ENCODE peak calls at places on chromosomes 4 and X, in six cellular contexts. One of them, this sample, is unnamed.
A peak's percentile ranks its signal among the peaks of the same experiment; 100 is the strongest.

GRCh38 chr4:158667651-158668198 is 4.0 kb downstream of the C4orf46 start:
- DNase-seq in psoas muscle: no peak
- DNase-seq in WTC11: peak; percentile 33
- DNase-seq in CD8-positive, alpha-beta T cell: no peak
- DNase-seq in BE2C: peak; percentile 55
- DNase-seq in brain microvascular endothelial cell: peak; percentile 16
- DNase-seq in this sample: peak; percentile 14

GRCh38 chrX:118109065-118109464 is 7.5 kb downstream of the KLHL13 start:
- DNase-seq in WTC11: no peak
- DNase-seq in CD8-positive, alpha-beta T cell: no peak
- DNase-seq in brain microvascular endothelial cell: no peak
- DNase-seq in psoas muscle: no peak
- DNase-seq in BE2C: no peak
- DNase-seq in this sample: no peak

GRCh38 chrX:40068048-40068447 is 29.7 kb downstream of the BCOR start:
- DNase-seq in WTC11: no peak
- DNase-seq in BE2C: no peak
- DNase-seq in CD8-positive, alpha-beta T cell: no peak
- DNase-seq in brain microvascular endothelial cell: no peak
- DNase-seq in psoas muscle: no peak
- DNase-seq in this sample: no peak

GRCh38 chr4:121408-122084 is 2.8 kb upstream of the ZNF718 start:
- DNase-seq in WTC11: no peak
- DNase-seq in brain microvascular endothelial cell: no peak
- DNase-seq in CD8-positive, alpha-beta T cell: no peak
- DNase-seq in BE2C: no peak
- DNase-seq in psoas muscle: no peak
- DNase-seq in this sample: no peak

GRCh38 chr4:108917255-108917654 is 154.4 kb upstream of the ETNPPL start:
- DNase-seq in brain microvascular endothelial cell: no peak
- DNase-seq in psoas muscle: no peak
- DNase-seq in BE2C: no peak
- DNase-seq in CD8-positive, alpha-beta T cell: no peak
- DNase-seq in WTC11: no peak
- DNase-seq in this sample: no peak

GRCh38 chr4:57199267-57199666 is 89.1 kb upstream of the IGFBP7 start:
- DNase-seq in brain microvascular endothelial cell: no peak
- DNase-seq in WTC11: no peak
- DNase-seq in CD8-positive, alpha-beta T cell: no peak
- DNase-seq in BE2C: no peak
- DNase-seq in psoas muscle: no peak
- DNase-seq in this sample: no peak

GRCh38 chr4:90137545-90137944 is 10.4 kb downstream of the CCSER1 start:
- DNase-seq in BE2C: no peak
- DNase-seq in brain microvascular endothelial cell: no peak
- DNase-seq in CD8-positive, alpha-beta T cell: no peak
- DNase-seq in WTC11: no peak
- DNase-seq in psoas muscle: no peak
- DNase-seq in this sample: peak; percentile 24

GRCh38 chr4:177131736-177132135 is 177.9 kb upstream of the NEIL3 start:
- DNase-seq in brain microvascular endothelial cell: no peak
- DNase-seq in WTC11: no peak
- DNase-seq in BE2C: no peak
- DNase-seq in CD8-positive, alpha-beta T cell: no peak
- DNase-seq in psoas muscle: no peak
- DNase-seq in this sample: no peak

GRCh38 chrX:109373468-109373867 is 108.4 kb downstream of the GUCY2F start:
- DNase-seq in BE2C: no peak
- DNase-seq in WTC11: no peak
- DNase-seq in CD8-positive, alpha-beta T cell: no peak
- DNase-seq in psoas muscle: no peak
- DNase-seq in brain microvascular endothelial cell: no peak
- DNase-seq in this sample: no peak

GRCh38 chr4:145797278-145797677 is 117.3 kb downstream of the C4orf51 start:
- DNase-seq in WTC11: no peak
- DNase-seq in CD8-positive, alpha-beta T cell: no peak
- DNase-seq in psoas muscle: no peak
- DNase-seq in brain microvascular endothelial cell: no peak
- DNase-seq in BE2C: no peak
- DNase-seq in this sample: no peak

GRCh38 chr4:991451-992296 is 1.5 kb downstream of the SLC26A1 start:
- DNase-seq in CD8-positive, alpha-beta T cell: no peak
- DNase-seq in WTC11: no peak
- DNase-seq in BE2C: no peak
- DNase-seq in brain microvascular endothelial cell: no peak
- DNase-seq in psoas muscle: no peak
- DNase-seq in this sample: peak; percentile 1

GRCh38 chr4:7430368-7430964 is 4.3 kb downstream of the PSAPL1 start:
- DNase-seq in BE2C: no peak
- DNase-seq in psoas muscle: peak; percentile 31
- DNase-seq in WTC11: peak; percentile 63
- DNase-seq in CD8-positive, alpha-beta T cell: no peak
- DNase-seq in brain microvascular endothelial cell: no peak
- DNase-seq in this sample: no peak

GRCh38 chr4:8090312-8090711 is 68.3 kb downstream of the ABLIM2 start:
- DNase-seq in BE2C: no peak
- DNase-seq in WTC11: no peak
- DNase-seq in psoas muscle: peak; percentile 44
- DNase-seq in brain microvascular endothelial cell: peak; percentile 19
- DNase-seq in CD8-positive, alpha-beta T cell: no peak
- DNase-seq in this sample: no peak

GRCh38 chr4:166274136-166274761 is 401.2 kb downstream of the TLL1 start:
- DNase-seq in BE2C: no peak
- DNase-seq in WTC11: no peak
- DNase-seq in brain microvascular endothelial cell: no peak
- DNase-seq in CD8-positive, alpha-beta T cell: no peak
- DNase-seq in psoas muscle: no peak
- DNase-seq in this sample: no peak

GRCh38 chrX:134715930-134716619 is 57.8 kb upstream of the PLAC1 start:
- DNase-seq in WTC11: no peak
- DNase-seq in brain microvascular endothelial cell: no peak
- DNase-seq in psoas muscle: no peak
- DNase-seq in BE2C: no peak
- DNase-seq in CD8-positive, alpha-beta T cell: no peak
- DNase-seq in this sample: peak; percentile 44

GRCh38 chrX:40209951-40210617 is 112.3 kb upstream of the BCOR start:
- DNase-seq in WTC11: no peak
- DNase-seq in CD8-positive, alpha-beta T cell: no peak
- DNase-seq in BE2C: no peak
- DNase-seq in brain microvascular endothelial cell: no peak
- DNase-seq in psoas muscle: no peak
- DNase-seq in this sample: no peak

GRCh38 chrX:134186362-134187121 is 50.4 kb upstream of the CCDC160 start:
- DNase-seq in WTC11: no peak
- DNase-seq in brain microvascular endothelial cell: no peak
- DNase-seq in BE2C: no peak
- DNase-seq in psoas muscle: no peak
- DNase-seq in CD8-positive, alpha-beta T cell: no peak
- DNase-seq in this sample: no peak

GRCh38 chr4:5751073-5751917 is 40.3 kb downstream of the EVC start:
- DNase-seq in brain microvascular endothelial cell: peak; percentile 84
- DNase-seq in WTC11: no peak
- DNase-seq in BE2C: no peak
- DNase-seq in psoas muscle: no peak
- DNase-seq in CD8-positive, alpha-beta T cell: no peak
- DNase-seq in this sample: no peak

GRCh38 chr4:22348410-22348809 is 167.5 kb downstream of the ADGRA3 start:
- DNase-seq in BE2C: no peak
- DNase-seq in brain microvascular endothelial cell: no peak
- DNase-seq in psoas muscle: no peak
- DNase-seq in WTC11: no peak
- DNase-seq in CD8-positive, alpha-beta T cell: no peak
- DNase-seq in this sample: no peak

GRCh38 chrX:40080896-40081678 is 16.7 kb downstream of the BCOR start:
- DNase-seq in psoas muscle: no peak
- DNase-seq in CD8-positive, alpha-beta T cell: no peak
- DNase-seq in WTC11: no peak
- DNase-seq in brain microvascular endothelial cell: no peak
- DNase-seq in BE2C: no peak
- DNase-seq in this sample: no peak

GRCh38 chr4:42302348-42302747 is 94.9 kb upstream of the SHISA3 start:
- DNase-seq in psoas muscle: no peak
- DNase-seq in CD8-positive, alpha-beta T cell: no peak
- DNase-seq in BE2C: peak; percentile 79
- DNase-seq in WTC11: peak; percentile 71
- DNase-seq in brain microvascular endothelial cell: peak; percentile 6
- DNase-seq in this sample: peak; percentile 33

GRCh38 chr4:15681372-15682339 is at the start of gene FAM200B:
- DNase-seq in psoas muscle: peak; percentile 99
- DNase-seq in WTC11: peak; percentile 100
- DNase-seq in CD8-positive, alpha-beta T cell: peak; percentile 93
- DNase-seq in brain microvascular endothelial cell: peak; percentile 98
- DNase-seq in BE2C: peak; percentile 100
- DNase-seq in this sample: peak; percentile 100
- TF ChIP-seq CTCF in psoas muscle: no peak
- TF ChIP-seq CTCF in WTC11: no peak
- TF ChIP-seq CTCF in CD8-positive, alpha-beta T cell: no peak
- TF ChIP-seq CTCF in brain microvascular endothelial cell: peak; percentile 26
- TF ChIP-seq CTCF in BE2C: no peak
- TF ChIP-seq CTCF in this sample: no peak

DNA sequence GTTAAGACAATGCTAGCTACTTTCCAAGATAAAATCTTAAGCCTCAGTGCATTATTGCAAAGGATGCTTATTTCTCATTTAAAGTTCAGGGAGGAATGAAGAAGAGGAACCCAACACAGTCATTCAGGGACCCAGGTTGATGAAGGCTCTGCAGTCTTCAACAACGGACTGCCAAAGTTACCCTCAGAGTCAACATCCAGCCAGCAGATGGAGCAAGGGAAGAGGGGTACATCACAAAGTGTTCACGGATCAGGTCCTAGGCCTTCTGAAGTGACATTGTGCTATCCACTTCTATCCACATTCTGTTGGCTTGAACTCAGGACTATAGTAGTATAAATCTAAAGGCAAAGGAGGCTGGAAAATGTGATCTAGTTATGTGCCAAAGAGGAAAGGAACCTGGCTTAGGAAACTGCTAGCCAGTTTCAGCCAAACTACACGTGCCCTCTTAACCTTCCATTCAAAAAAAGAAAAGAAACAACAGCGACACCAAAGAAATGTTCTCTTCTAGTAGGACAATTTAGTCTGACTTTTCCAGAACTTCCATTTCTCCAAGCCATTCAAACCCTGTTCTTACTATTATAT is 28.8 kb downstream of the NKX6-1 start:
- DNase-seq in CD8-positive, alpha-beta T cell: no peak
- DNase-seq in WTC11: peak; percentile 49
- DNase-seq in brain microvascular endothelial cell: no peak
- DNase-seq in psoas muscle: no peak
- DNase-seq in BE2C: no peak
- DNase-seq in this sample: no peak
- TF ChIP-seq CTCF in CD8-positive, alpha-beta T cell: no peak
- TF ChIP-seq CTCF in WTC11: no peak
- TF ChIP-seq CTCF in brain microvascular endothelial cell: peak; percentile 41
- TF ChIP-seq CTCF in psoas muscle: no peak
- TF ChIP-seq CTCF in BE2C: peak; percentile 38
- TF ChIP-seq CTCF in this sample: no peak

DNA sequence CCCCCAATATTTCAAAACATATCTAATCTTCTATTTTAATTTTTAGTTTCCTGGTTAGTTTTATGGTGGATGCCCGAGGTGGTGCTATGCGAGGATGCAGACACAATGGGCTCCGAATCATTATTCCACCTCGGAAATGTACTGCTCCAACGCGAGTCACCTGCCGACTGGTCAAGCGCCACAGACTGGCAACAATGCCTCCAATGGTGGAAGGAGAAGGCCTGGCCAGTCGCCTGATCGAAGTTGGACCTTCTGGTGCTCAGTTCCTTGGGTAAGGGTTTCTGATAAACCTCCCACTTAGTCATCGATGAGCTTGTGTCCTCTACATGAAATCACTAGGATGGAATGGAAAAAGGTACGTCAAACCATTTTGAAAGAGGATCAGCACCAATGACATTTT is 280.7 kb downstream of the ANK2 start:
- DNase-seq in CD8-positive, alpha-beta T cell: no peak
- DNase-seq in WTC11: no peak
- DNase-seq in BE2C: no peak
- DNase-seq in brain microvascular endothelial cell: no peak
- DNase-seq in psoas muscle: no peak
- DNase-seq in this sample: no peak
- TF ChIP-seq CTCF in CD8-positive, alpha-beta T cell: no peak
- TF ChIP-seq CTCF in WTC11: no peak
- TF ChIP-seq CTCF in BE2C: no peak
- TF ChIP-seq CTCF in brain microvascular endothelial cell: no peak
- TF ChIP-seq CTCF in psoas muscle: no peak
- TF ChIP-seq CTCF in this sample: no peak

GRCh38 chr4:72567821-72568620 is 1.0 kb downstream of the ADAMTS3 start:
- DNase-seq in BE2C: peak; percentile 79
- DNase-seq in psoas muscle: peak; percentile 72
- DNase-seq in brain microvascular endothelial cell: peak; percentile 72
- DNase-seq in CD8-positive, alpha-beta T cell: no peak
- DNase-seq in WTC11: peak; percentile 88
- DNase-seq in this sample: peak; percentile 84
- TF ChIP-seq CTCF in BE2C: peak; percentile 54
- TF ChIP-seq CTCF in psoas muscle: peak; percentile 17
- TF ChIP-seq CTCF in brain microvascular endothelial cell: peak; percentile 75
- TF ChIP-seq CTCF in CD8-positive, alpha-beta T cell: no peak
- TF ChIP-seq CTCF in WTC11: no peak
- TF ChIP-seq CTCF in this sample: no peak

DNA sequence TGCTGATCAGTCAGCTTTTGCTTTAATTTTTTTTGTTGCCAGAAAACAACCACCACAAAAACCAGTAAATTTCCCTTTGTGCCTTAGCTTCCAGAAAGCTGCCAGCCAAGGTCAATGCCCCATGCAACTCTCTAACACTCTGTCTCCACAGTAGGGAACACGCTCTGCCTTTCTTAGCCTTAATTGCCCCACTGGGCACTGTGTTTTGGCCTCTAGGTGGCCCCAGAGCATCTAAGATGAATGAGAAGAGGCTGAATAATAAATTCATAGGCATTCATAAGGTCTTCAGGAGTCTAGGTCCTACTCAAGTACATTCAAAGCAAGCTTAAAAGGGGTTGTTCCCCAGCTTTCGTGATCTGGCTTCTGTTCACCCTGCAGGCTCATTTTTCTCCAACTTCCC is 57.7 kb upstream of the PASD1 start:
- DNase-seq in brain microvascular endothelial cell: no peak
- DNase-seq in psoas muscle: no peak
- DNase-seq in WTC11: peak; percentile 47
- DNase-seq in BE2C: no peak
- DNase-seq in CD8-positive, alpha-beta T cell: no peak
- DNase-seq in this sample: peak; percentile 34
- TF ChIP-seq CTCF in brain microvascular endothelial cell: no peak
- TF ChIP-seq CTCF in psoas muscle: peak; percentile 35
- TF ChIP-seq CTCF in WTC11: no peak
- TF ChIP-seq CTCF in BE2C: peak; percentile 25
- TF ChIP-seq CTCF in CD8-positive, alpha-beta T cell: no peak
- TF ChIP-seq CTCF in this sample: peak; percentile 49

GRCh38 chrX:63761639-63762038 is 23.4 kb downstream of the ARHGEF9 start:
- DNase-seq in brain microvascular endothelial cell: no peak
- DNase-seq in WTC11: no peak
- DNase-seq in BE2C: no peak
- DNase-seq in psoas muscle: no peak
- DNase-seq in CD8-positive, alpha-beta T cell: no peak
- DNase-seq in this sample: no peak
- TF ChIP-seq CTCF in brain microvascular endothelial cell: peak; percentile 8
- TF ChIP-seq CTCF in WTC11: no peak
- TF ChIP-seq CTCF in BE2C: no peak
- TF ChIP-seq CTCF in psoas muscle: no peak
- TF ChIP-seq CTCF in CD8-positive, alpha-beta T cell: peak; percentile 24
- TF ChIP-seq CTCF in this sample: no peak

GRCh38 chrX:12447448-12448154 is 309.3 kb downstream of the FRMPD4 start:
- DNase-seq in WTC11: no peak
- DNase-seq in CD8-positive, alpha-beta T cell: no peak
- DNase-seq in brain microvascular endothelial cell: peak; percentile 65
- DNase-seq in BE2C: no peak
- DNase-seq in psoas muscle: no peak
- DNase-seq in this sample: no peak
- TF ChIP-seq CTCF in WTC11: no peak
- TF ChIP-seq CTCF in CD8-positive, alpha-beta T cell: no peak
- TF ChIP-seq CTCF in brain microvascular endothelial cell: no peak
- TF ChIP-seq CTCF in BE2C: no peak
- TF ChIP-seq CTCF in psoas muscle: no peak
- TF ChIP-seq CTCF in this sample: no peak

This sample was measured in nephron progenitor cell.